ENCODE peak calls at places on chromosome X, in ten cellular contexts. U is sigmoid colon; O is H4; B is NCI-H510A treated with DMSO at 0.1 percent for 48 hours; G is globus pallidus; X is activated CD4-positive, CD25-positive, alpha-beta regulatory T cell; S is stimulated activated CD8-positive, alpha-beta memory T cell treated with anti-CD3 and anti-CD28 coated beads, Interleukin-4, amount 100 ng/mL, for 4 hours; T is transverse colon; A is mesenchymal stem cell; M is CD8-positive, alpha-beta memory T cell. J is an unnamed sample.

GRCh38 chrX:101483705-101484104 is 1.6 kb upstream of the ARMCX4 start:
- DNase-seq in U (no peak), O (no peak), B (no peak), G (no peak), X (no peak), S (no peak), T (no peak), A (no peak), M (no peak), J (no peak)

GRCh38 chrX:9144643-9145290 is 110.8 kb upstream of the FAM9B start:
- DNase-seq in U (no peak), O (no peak), B (no peak), G (no peak), X (no peak), S (no peak), T (no peak), A (peak), M (no peak), J (no peak)

GRCh38 chrX:53362439-53362838 is 60.0 kb downstream of the SMC1A start:
- DNase-seq in U (no peak), O (no peak), B (peak), G (no peak), X (no peak), S (no peak), T (no peak), A (peak), M (no peak), J (no peak)

GRCh38 chrX:111360839-111361238 is 51.2 kb downstream of the DCX start:
- DNase-seq in U (no peak), O (no peak), B (no peak), G (no peak), X (no peak), S (no peak), T (no peak), A (no peak), M (no peak), J (no peak)

GRCh38 chrX:11558972-11559371 is 106.7 kb downstream of the ARHGAP6 start:
- DNase-seq in U (no peak), O (peak), B (no peak), G (no peak), X (peak), S (peak), T (peak), A (peak), M (peak), J (no peak)

GRCh38 chrX:112642349-112642748 is 37.4 kb downstream of the LHFPL1 start:
- DNase-seq in U (no peak), O (peak), B (peak), G (peak), X (no peak), S (no peak), T (peak), A (peak), M (peak), J (peak)

GRCh38 chrX:119853449-119853848 is 686 bp upstream of the UPF3B start:
- DNase-seq in U (no peak), O (no peak), B (peak), G (no peak), X (no peak), S (no peak), T (peak), A (peak), M (no peak), J (no peak)

GRCh38 chrX:19879742-19880378 is 7.5 kb downstream of the SH3KBP1 start:
- DNase-seq in U (no peak), O (no peak), B (no peak), G (no peak), X (no peak), S (no peak), T (no peak), A (no peak), M (peak), J (no peak)

GRCh38 chrX:10833299-10834169 is 213.1 kb upstream of the MID1 start:
- DNase-seq in U (peak), O (no peak), B (peak), G (peak), X (no peak), S (no peak), T (peak), A (peak), M (no peak), J (no peak)

GRCh38 chrX:68504237-68504636 is 5.4 kb downstream of the YIPF6 start:
- DNase-seq in U (no peak), O (peak), B (no peak), G (no peak), X (peak), S (no peak), T (no peak), A (peak), M (no peak), J (no peak)

GRCh38 chrX:22186165-22186564 is 86.5 kb upstream of the CBLL2 start:
- DNase-seq in U (no peak), O (no peak), B (no peak), G (no peak), X (no peak), S (no peak), T (no peak), A (no peak), M (no peak), J (no peak)

GRCh38 chrX:119486745-119487144 is 18.5 kb downstream of the SLC25A5 start:
- DNase-seq in U (peak), O (no peak), B (no peak), G (no peak), X (no peak), S (no peak), T (no peak), A (no peak), M (no peak), J (no peak)

GRCh38 chrX:18702362-18703195 is 4.9 kb upstream of the PPEF1 start:
- DNase-seq in U (no peak), O (peak), B (no peak), G (no peak), X (no peak), S (no peak), T (no peak), A (peak), M (no peak), J (no peak)

GRCh38 chrX:24498975-24499374 is 33.9 kb downstream of the PDK3 start:
- DNase-seq in U (no peak), O (no peak), B (peak), G (no peak), X (no peak), S (no peak), T (no peak), A (peak), M (peak), J (no peak)

GRCh38 chrX:65532016-65532415 is 2.6 kb downstream of the LAS1L start:
- DNase-seq in U (no peak), O (no peak), B (no peak), G (no peak), X (no peak), S (no peak), T (no peak), A (no peak), M (no peak), J (no peak)

GRCh38 chrX:25442501-25442900 is 426.7 kb upstream of the ARX start:
- DNase-seq in U (no peak), O (peak), B (peak), G (no peak), X (no peak), S (no peak), T (no peak), A (no peak), M (no peak), J (no peak)

GRCh38 chrX:8760021-8760420 is 28.1 kb upstream of the ANOS1 start:
- DNase-seq in U (no peak), O (no peak), B (no peak), G (no peak), X (no peak), S (no peak), T (no peak), A (no peak), M (no peak), J (no peak)

GRCh38 chrX:23694606-23695005 is 27.3 kb downstream of the PRDX4 start:
- DNase-seq in U (peak), O (peak), B (peak), G (peak), X (peak), S (peak), T (peak), A (peak), M (peak), J (no peak)

GRCh38 chrX:53190363-53190960 is 34.5 kb downstream of the KDM5C start:
- DNase-seq in U (no peak), O (no peak), B (peak), G (no peak), X (no peak), S (no peak), T (no peak), A (peak), M (no peak), J (no peak)

GRCh38 chrX:12901486-12901885 is 4.9 kb upstream of the TLR8 start:
- DNase-seq in U (peak), O (peak), B (peak), G (peak), X (peak), S (peak), T (peak), A (peak), M (peak), J (no peak)

GRCh38 chrX:23749576-23749975 is 6.5 kb upstream of the ACOT9 start:
- DNase-seq in U (no peak), O (no peak), B (no peak), G (no peak), X (no peak), S (no peak), T (no peak), A (no peak), M (no peak), J (no peak)

GRCh38 chrX:114532093-114532805 is 51.6 kb upstream of the HTR2C start:
- DNase-seq in U (no peak), O (peak), B (no peak), G (no peak), X (no peak), S (no peak), T (no peak), A (peak), M (no peak), J (no peak)

GRCh38 chrX:74458738-74459137 is 37.4 kb downstream of the SLC16A2 start:
- DNase-seq in U (no peak), O (peak), B (no peak), G (no peak), X (no peak), S (no peak), T (no peak), A (peak), M (no peak), J (no peak)

GRCh38 chrX:99142745-99143144 is 1267.3 kb downstream of the PCDH19 start:
- DNase-seq in U (no peak), O (peak), B (no peak), G (no peak), X (no peak), S (no peak), T (no peak), A (no peak), M (no peak), J (no peak)

GRCh38 chrX:126658447-126658846 is 105.8 kb upstream of the DCAF12L1 start:
- DNase-seq in U (no peak), O (no peak), B (no peak), G (no peak), X (no peak), S (no peak), T (no peak), A (no peak), M (no peak), J (no peak)

GRCh38 chrX:106894978-106895452 is 8.1 kb downstream of the RIPPLY1 start:
- DNase-seq in U (no peak), O (peak), B (no peak), G (no peak), X (no peak), S (no peak), T (no peak), A (peak), M (no peak), J (no peak)

GRCh38 chrX:12360991-12361598 is 222.8 kb downstream of the FRMPD4 start:
- DNase-seq in U (no peak), O (no peak), B (no peak), G (no peak), X (no peak), S (no peak), T (no peak), A (no peak), M (no peak), J (no peak)